ENCODE peak calls at places on chromosomes 6 and 20, in five cellular contexts. D, U, R, I and A are unnamed samples.

GRCh38 chr6:118203421-118204000 is 296.4 kb downstream of the SLC35F1 start:
- DNase-seq in U (no peak), D (no peak), I (no peak), R (no peak), A (no peak)

GRCh38 chr6:101607286-101607685 is 213.8 kb downstream of the GRIK2 start:
- DNase-seq in D (no peak), U (no peak), R (no peak), I (no peak), A (no peak)

GRCh38 chr6:125586074-125586473 is 163.4 kb upstream of the HEY2 start:
- DNase-seq in D (peak; percentile 60), R (no peak), I (no peak), U (no peak), A (no peak)

GRCh38 chr6:139204978-139205377 is 70.1 kb downstream of the HECA start:
- DNase-seq in I (no peak), D (no peak), R (no peak), U (no peak), A (no peak)

GRCh38 chr6:32825966-32826365 is 9.2 kb upstream of the HLA-DOB start:
- DNase-seq in R (no peak), D (peak; percentile 79), I (no peak), U (no peak), A (no peak)

GRCh38 chr6:157649311-157650260 is 173.5 kb upstream of the SNX9 start:
- DNase-seq in D (no peak), U (no peak), I (no peak), R (peak; percentile 58), A (no peak)

GRCh38 chr6:167470836-167471547 is 146.1 kb downstream of the TTLL2 start:
- DNase-seq in U (no peak), D (no peak), I (no peak), R (no peak), A (no peak)

GRCh38 chr6:166949533-166950442 is 6.6 kb downstream of the RNASET2 start:
- DNase-seq in D (no peak), U (peak; percentile 29), I (no peak), R (no peak), A (no peak)

GRCh38 chr6:139872635-139873034 is 498.2 kb upstream of the CITED2 start:
- DNase-seq in I (no peak), R (no peak), D (peak; percentile 27), U (no peak), A (no peak)

GRCh38 chr20:51525241-51526104 is 17.0 kb downstream of the NFATC2 start:
- DNase-seq in D (no peak), U (no peak), R (no peak), I (no peak), A (peak; percentile 37)

GRCh38 chr20:21262812-21263211 is 40.3 kb upstream of the XRN2 start:
- DNase-seq in R (no peak), U (no peak), D (peak; percentile 34), I (no peak), A (no peak)

GRCh38 chr20:35190556-35190955 is 18.7 kb downstream of the PROCR start:
- DNase-seq in I (no peak), D (no peak), U (no peak), R (no peak), A (no peak)

GRCh38 chr6:11968241-11968806 is 43.8 kb upstream of the HIVEP1 start:
- DNase-seq in U (no peak), R (no peak), I (no peak), D (no peak), A (no peak)

GRCh38 chr20:36462440-36463211 is 78.7 kb upstream of the MYL9 start:
- DNase-seq in I (no peak), U (no peak), R (no peak), D (peak; percentile 59), A (no peak)

GRCh38 chr6:77447254-77447653 is 16.0 kb downstream of the HTR1B start:
- DNase-seq in D (peak; percentile 57), I (no peak), R (no peak), U (no peak), A (no peak)

GRCh38 chr6:170516783-170517616 is 36.1 kb downstream of the PSMB1 start:
- DNase-seq in I (no peak), D (peak; percentile 82), U (peak; percentile 15), R (peak; percentile 63), A (no peak)

GRCh38 chr6:152338335-152339125 is 298.6 kb downstream of the SYNE1 start:
- DNase-seq in D (peak; percentile 46), I (peak; percentile 28), U (peak; percentile 57), R (no peak), A (peak; percentile 49)

GRCh38 chr6:122428781-122429180 is 29.3 kb downstream of the HSF2 start:
- DNase-seq in I (no peak), R (no peak), U (no peak), D (no peak), A (no peak)

GRCh38 chr6:115575298-115575697 is 485.4 kb downstream of the FRK start:
- DNase-seq in R (no peak), U (no peak), D (no peak), I (no peak), A (no peak)

GRCh38 chr20:59082077-59082740 is 39.6 kb upstream of the PRELID3B start:
- DNase-seq in D (peak; percentile 7), R (no peak), U (no peak), I (no peak), A (no peak)

GRCh38 chr6:23228439-23229024 is 659.2 kb downstream of the HDGFL1 start:
- DNase-seq in D (no peak), U (no peak), R (no peak), I (no peak), A (no peak)

GRCh38 chr6:41638002-41638800 is at the start of gene MDFI:
- DNase-seq in U (peak; percentile 27), I (no peak), R (no peak), D (no peak), A (no peak)